ENCODE peak calls at places on chromosomes 3 and 15, in four cellular contexts. One of them, this sample, is unnamed.

GRCh38 chr3:176961916-176962315 is 235.4 kb downstream of the TBL1XR1 start:
- DNase-seq in body of pancreas: no peak
- DNase-seq in Caco-2: no peak
- DNase-seq in adipocyte: no peak
- DNase-seq in this sample: no peak

GRCh38 chr3:129440648-129441190 is 695 bp downstream of the IFT122 start:
- DNase-seq in body of pancreas: no peak
- DNase-seq in Caco-2: no peak
- DNase-seq in adipocyte: no peak
- DNase-seq in this sample: peak

GRCh38 chr3:146160233-146160963 is 586 bp downstream of the PLOD2 start:
- DNase-seq in body of pancreas: peak
- DNase-seq in Caco-2: peak
- DNase-seq in adipocyte: peak
- DNase-seq in this sample: peak

GRCh38 chr3:106688463-106688862 is 688.8 kb upstream of the CCDC54 start:
- DNase-seq in body of pancreas: no peak
- DNase-seq in Caco-2: peak
- DNase-seq in adipocyte: peak
- DNase-seq in this sample: peak

GRCh38 chr15:66803182-66803729 is 101.2 kb downstream of the SMAD6 start:
- DNase-seq in body of pancreas: peak
- DNase-seq in Caco-2: peak
- DNase-seq in adipocyte: peak
- DNase-seq in this sample: peak

GRCh38 chr3:26437678-26438077 is 184.9 kb upstream of the LRRC3B start:
- DNase-seq in body of pancreas: no peak
- DNase-seq in Caco-2: no peak
- DNase-seq in adipocyte: no peak
- DNase-seq in this sample: peak

GRCh38 chr15:75368689-75369239 is 357 bp upstream of the MAN2C1 start:
- DNase-seq in body of pancreas: no peak
- DNase-seq in Caco-2: no peak
- DNase-seq in adipocyte: peak
- DNase-seq in this sample: no peak

GRCh38 chr3:58035512-58035867 is 27.3 kb downstream of the FLNB start:
- DNase-seq in body of pancreas: no peak
- DNase-seq in Caco-2: no peak
- DNase-seq in adipocyte: no peak
- DNase-seq in this sample: no peak

GRCh38 chr15:78006567-78007205 is 70.8 kb downstream of the TBC1D2B start:
- DNase-seq in body of pancreas: peak
- DNase-seq in Caco-2: no peak
- DNase-seq in adipocyte: no peak
- DNase-seq in this sample: no peak

GRCh38 chr3:16529264-16529663 is 15.8 kb upstream of the RFTN1 start:
- DNase-seq in body of pancreas: no peak
- DNase-seq in Caco-2: no peak
- DNase-seq in adipocyte: peak
- DNase-seq in this sample: no peak

GRCh38 chr3:161969867-161970266 is 473.3 kb downstream of the OTOL1 start:
- DNase-seq in body of pancreas: no peak
- DNase-seq in Caco-2: no peak
- DNase-seq in adipocyte: peak
- DNase-seq in this sample: no peak

GRCh38 chr15:40955930-40956542 is 2.8 kb downstream of the CHAC1 start:
- DNase-seq in body of pancreas: no peak
- DNase-seq in Caco-2: no peak
- DNase-seq in adipocyte: no peak
- DNase-seq in this sample: peak

GRCh38 chr15:45224596-45225217 is 27.3 kb upstream of the SLC28A2 start:
- DNase-seq in body of pancreas: no peak
- DNase-seq in Caco-2: peak
- DNase-seq in adipocyte: no peak
- DNase-seq in this sample: no peak

GRCh38 chr3:172707967-172708366 is 2.9 kb downstream of the NCEH1 start:
- DNase-seq in body of pancreas: no peak
- DNase-seq in Caco-2: no peak
- DNase-seq in adipocyte: peak
- DNase-seq in this sample: peak

GRCh38 chr15:71409541-71409940 is 294.3 kb downstream of the THSD4 start:
- DNase-seq in body of pancreas: no peak
- DNase-seq in Caco-2: no peak
- DNase-seq in adipocyte: no peak
- DNase-seq in this sample: peak

GRCh38 chr3:75395601-75396315 is 268.4 kb upstream of the FRG2C start:
- DNase-seq in body of pancreas: no peak
- DNase-seq in Caco-2: no peak
- DNase-seq in adipocyte: no peak
- DNase-seq in this sample: no peak

GRCh38 chr3:67289626-67290025 is 291.5 kb downstream of the KBTBD8 start:
- DNase-seq in body of pancreas: no peak
- DNase-seq in Caco-2: no peak
- DNase-seq in adipocyte: peak
- DNase-seq in this sample: no peak

GRCh38 chr15:91866971-91867372 is 13.5 kb downstream of the SLCO3A1 start:
- DNase-seq in body of pancreas: no peak
- DNase-seq in Caco-2: no peak
- DNase-seq in adipocyte: peak
- DNase-seq in this sample: no peak

GRCh38 chr3:111548060-111548459 is 6.1 kb downstream of the CD96 start:
- DNase-seq in body of pancreas: no peak
- DNase-seq in Caco-2: no peak
- DNase-seq in adipocyte: no peak
- DNase-seq in this sample: no peak

GRCh38 chr15:101723161-101723873 is 956 bp downstream of the TARS3 start:
- DNase-seq in body of pancreas: no peak
- DNase-seq in Caco-2: no peak
- DNase-seq in adipocyte: peak
- DNase-seq in this sample: peak

GRCh38 chr3:84772841-84773240 is 185.9 kb upstream of the CADM2 start:
- DNase-seq in body of pancreas: peak
- DNase-seq in Caco-2: no peak
- DNase-seq in adipocyte: no peak
- DNase-seq in this sample: no peak

GRCh38 chr3:182637350-182638197 is 155.7 kb upstream of the ATP11B start:
- DNase-seq in body of pancreas: no peak
- DNase-seq in Caco-2: no peak
- DNase-seq in adipocyte: no peak
- DNase-seq in this sample: no peak

GRCh38 chr3:4821975-4822374 is 157.3 kb upstream of the BHLHE40 start:
- DNase-seq in body of pancreas: peak
- DNase-seq in Caco-2: no peak
- DNase-seq in adipocyte: no peak
- DNase-seq in this sample: no peak

GRCh38 chr3:190197346-190197763 is 76.7 kb upstream of the P3H2 start:
- DNase-seq in body of pancreas: no peak
- DNase-seq in Caco-2: peak
- DNase-seq in adipocyte: no peak
- DNase-seq in this sample: no peak

GRCh38 chr15:59371458-59372351 is 966 bp downstream of the MYO1E start:
- DNase-seq in body of pancreas: peak
- DNase-seq in Caco-2: peak
- DNase-seq in adipocyte: peak
- DNase-seq in this sample: no peak

GRCh38 chr3:148714521-148714920 is 16.8 kb downstream of the AGTR1 start:
- DNase-seq in body of pancreas: no peak
- DNase-seq in Caco-2: no peak
- DNase-seq in adipocyte: no peak
- DNase-seq in this sample: no peak

GRCh38 chr3:182644013-182644412 is 149.3 kb upstream of the ATP11B start:
- DNase-seq in body of pancreas: no peak
- DNase-seq in Caco-2: no peak
- DNase-seq in adipocyte: no peak
- DNase-seq in this sample: no peak

GRCh38 chr3:12734960-12735359 is 24.1 kb downstream of the TMEM40 start:
- DNase-seq in body of pancreas: no peak
- DNase-seq in Caco-2: no peak
- DNase-seq in adipocyte: no peak
- DNase-seq in this sample: no peak

GRCh38 chr3:77513541-77513940 is 473.6 kb downstream of the ROBO2 start:
- DNase-seq in body of pancreas: no peak
- DNase-seq in Caco-2: no peak
- DNase-seq in adipocyte: peak
- DNase-seq in this sample: peak

GRCh38 chr3:71244153-71245051 is 339.1 kb downstream of the FOXP1 start:
- DNase-seq in body of pancreas: no peak
- DNase-seq in Caco-2: no peak
- DNase-seq in adipocyte: peak
- DNase-seq in this sample: peak

GRCh38 chr3:71245971-71246860 is 337.3 kb downstream of the FOXP1 start:
- DNase-seq in body of pancreas: no peak
- DNase-seq in Caco-2: no peak
- DNase-seq in adipocyte: peak
- DNase-seq in this sample: peak

GRCh38 chr3:71241981-71242552 is 341.5 kb downstream of the FOXP1 start:
- DNase-seq in body of pancreas: no peak
- DNase-seq in Caco-2: no peak
- DNase-seq in adipocyte: no peak
- DNase-seq in this sample: no peak

GRCh38 chr3:71245052-71245488 is 338.5 kb downstream of the FOXP1 start:
- DNase-seq in body of pancreas: no peak
- DNase-seq in Caco-2: peak
- DNase-seq in adipocyte: peak
- DNase-seq in this sample: peak

DNA sequence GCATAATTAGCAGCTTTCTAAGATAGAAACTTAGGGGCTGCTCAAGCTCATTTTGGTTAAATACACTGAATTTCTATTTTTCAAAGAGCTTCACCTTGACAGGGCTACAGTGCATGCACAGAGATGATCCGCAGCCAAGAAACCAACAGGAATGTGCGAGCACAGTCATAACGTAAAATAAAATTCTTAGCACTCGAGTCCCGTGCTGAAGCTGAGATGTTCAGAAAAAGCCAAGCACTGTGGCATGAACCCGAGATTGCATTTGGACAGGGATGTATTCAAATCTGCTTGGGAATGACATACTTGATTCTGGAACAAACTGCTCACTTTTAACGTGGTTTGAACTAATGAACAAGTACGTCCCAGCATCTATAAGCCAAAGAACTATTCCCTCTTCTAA is 340.3 kb downstream of the FOXP1 start:
- DNase-seq in body of pancreas: no peak
- DNase-seq in Caco-2: no peak
- DNase-seq in adipocyte: no peak
- DNase-seq in this sample: no peak
- H3K4me3 ChIP-seq in body of pancreas: no peak
- H3K4me3 ChIP-seq in Caco-2: peak
- H3K4me3 ChIP-seq in adipocyte: no peak
- H3K4me3 ChIP-seq in this sample: no peak

DNA sequence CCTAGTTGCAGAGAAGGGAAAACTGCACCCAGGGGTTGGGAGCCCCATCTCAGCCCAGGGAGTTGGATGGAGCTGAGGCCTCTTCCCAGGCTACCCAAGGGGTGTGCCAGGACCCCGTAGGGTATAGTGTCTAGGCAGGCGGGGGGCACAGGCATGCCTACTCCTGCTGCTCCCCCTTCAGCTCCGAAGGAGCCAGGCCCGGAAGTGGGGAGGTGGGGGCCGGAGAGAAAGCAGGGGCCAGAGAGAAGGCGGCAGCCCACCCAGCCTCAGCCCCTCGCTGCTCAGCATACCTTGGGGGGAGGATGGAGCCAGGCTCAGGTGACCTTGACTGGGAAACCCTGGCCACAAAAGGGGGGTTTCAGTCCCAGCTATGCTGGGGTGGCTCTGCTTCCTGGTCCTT is 1.4 kb downstream of the SEMA3F start:
- DNase-seq in body of pancreas: no peak
- DNase-seq in Caco-2: no peak
- DNase-seq in adipocyte: no peak
- DNase-seq in this sample: no peak
- H3K4me3 ChIP-seq in body of pancreas: no peak
- H3K4me3 ChIP-seq in Caco-2: peak
- H3K4me3 ChIP-seq in adipocyte: no peak
- H3K4me3 ChIP-seq in this sample: no peak

DNA sequence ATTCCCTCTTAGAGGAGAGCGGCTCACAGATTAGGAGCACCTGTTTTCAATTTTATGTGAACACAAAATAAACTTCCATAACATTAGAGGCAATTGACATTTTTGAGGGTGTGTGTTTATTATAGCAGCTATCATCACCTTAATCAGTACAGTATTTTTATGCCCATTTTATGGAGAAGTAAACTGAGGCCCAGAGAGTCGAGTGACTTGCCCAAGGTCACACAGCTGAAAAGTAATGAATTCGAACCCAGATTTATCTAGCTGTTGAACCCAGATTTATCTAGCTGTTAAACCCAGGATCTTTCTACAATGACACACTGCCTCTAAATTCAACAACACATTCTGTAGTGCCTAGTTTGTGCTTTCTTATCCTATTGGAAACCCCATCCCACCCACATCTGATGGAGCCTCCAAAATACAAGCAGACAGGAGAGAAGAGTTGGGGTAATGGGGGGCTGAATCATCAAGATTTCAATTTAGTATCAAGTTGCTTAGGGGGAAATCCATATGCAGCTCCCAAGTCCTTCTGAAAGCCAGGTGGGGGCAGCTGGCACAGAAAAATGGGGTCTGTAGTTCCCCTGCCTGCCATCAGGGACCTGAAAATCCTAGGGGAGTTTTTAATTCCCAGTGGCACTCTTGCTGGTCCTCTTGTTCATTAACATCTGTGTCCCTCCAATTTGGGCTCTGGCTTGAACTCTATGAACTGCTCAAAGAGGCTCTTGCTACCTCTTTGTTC is 50.4 kb upstream of the TRA2B start:
- DNase-seq in body of pancreas: no peak
- DNase-seq in Caco-2: no peak
- DNase-seq in adipocyte: no peak
- DNase-seq in this sample: no peak
- H3K4me3 ChIP-seq in body of pancreas: no peak
- H3K4me3 ChIP-seq in Caco-2: no peak
- H3K4me3 ChIP-seq in adipocyte: no peak
- H3K4me3 ChIP-seq in this sample: no peak

GRCh38 chr15:70269331-70269911 is 171.7 kb upstream of the TLE3 start:
- DNase-seq in body of pancreas: no peak
- DNase-seq in Caco-2: no peak
- DNase-seq in adipocyte: no peak
- DNase-seq in this sample: no peak
- H3K4me3 ChIP-seq in body of pancreas: no peak
- H3K4me3 ChIP-seq in Caco-2: no peak
- H3K4me3 ChIP-seq in adipocyte: no peak
- H3K4me3 ChIP-seq in this sample: no peak

GRCh38 chr3:156664285-156665178 is 9.9 kb upstream of the TIPARP start:
- DNase-seq in body of pancreas: no peak
- DNase-seq in Caco-2: no peak
- DNase-seq in adipocyte: no peak
- DNase-seq in this sample: no peak
- H3K4me3 ChIP-seq in body of pancreas: no peak
- H3K4me3 ChIP-seq in Caco-2: no peak
- H3K4me3 ChIP-seq in adipocyte: peak
- H3K4me3 ChIP-seq in this sample: no peak

This sample was measured in fibroblast of villous mesenchyme.